ENCODE peak calls at places on chromosomes 16 and 17, in four cellular contexts. S is stimulated activated CD8-positive, alpha-beta memory T cell treated with anti-CD3 and anti-CD28 coated beads, Interleukin-4, amount 100 ng/mL, for 1 hour; V is endothelial cell; X is effector memory CD4-positive, alpha-beta T cell. Q is an unnamed sample.

GRCh38 chr17:66775262-66775661 is 59.7 kb upstream of the CACNG5 start:
- DNase-seq in S (no peak), V (no peak), X (no peak), Q (no peak)

GRCh38 chr16:84832488-84833141 is 12.8 kb downstream of the CRISPLD2 start:
- DNase-seq in S (no peak), V (no peak), X (no peak), Q (no peak)

GRCh38 chr17:32007463-32008298 is 498 bp downstream of the LRRC37B start:
- DNase-seq in S (peak), V (peak), X (peak), Q (peak)

GRCh38 chr16:2015117-2015946 is 4.3 kb upstream of the NPW start:
- DNase-seq in S (no peak), V (no peak), X (no peak), Q (no peak)

GRCh38 chr16:84503751-84504395 is 586 bp downstream of the MEAK7 start:
- DNase-seq in S (no peak), V (no peak), X (no peak), Q (peak)

GRCh38 chr17:560379-560935 is 154.2 kb downstream of the VPS53 start:
- DNase-seq in S (no peak), V (no peak), X (no peak), Q (no peak)

GRCh38 chr17:75693500-75694481 is 26.7 kb downstream of the SAP30BP start:
- DNase-seq in S (no peak), V (no peak), X (no peak), Q (no peak)

GRCh38 chr16:20023190-20023589 is 50.5 kb downstream of the GPR139 start:
- DNase-seq in S (no peak), V (peak), X (no peak), Q (no peak)

GRCh38 chr16:64469351-64469750 is 652.5 kb downstream of the CDH11 start:
- DNase-seq in S (no peak), V (no peak), X (no peak), Q (no peak)

GRCh38 chr16:69160192-69160591 is 26.8 kb upstream of the SNTB2 start:
- DNase-seq in S (no peak), V (no peak), X (no peak), Q (no peak)

GRCh38 chr16:2770057-2770780 is 6.9 kb downstream of the ELOB start:
- DNase-seq in S (no peak), V (no peak), X (no peak), Q (peak)

GRCh38 chr17:57747221-57748017 is 2.3 kb upstream of the CCDC182 start:
- DNase-seq in S (no peak), V (peak), X (peak), Q (peak)

GRCh38 chr17:33637534-33637933 is 344.4 kb upstream of the ASIC2 start:
- DNase-seq in S (no peak), V (no peak), X (no peak), Q (no peak)